ENCODE peak calls at places on chromosomes 4 and X, in five cellular contexts. J is AG09309, C is fibroblast of lung, R is activated B cell treated with CpG ODN at 0.5 μM for 24 hours, Q is foreskin fibroblast. N is an unnamed sample.

GRCh38 chr4:67545996-67546356 is 673 bp upstream of the CENPC start:
- DNase-seq in J (no peak), C (no peak), R (no peak), Q (no peak), N (no peak)

GRCh38 chr4:70671091-70671490 is 4.8 kb upstream of the JCHAIN start:
- DNase-seq in J (no peak), C (no peak), R (no peak), Q (no peak), N (no peak)

GRCh38 chrX:149848855-149849254 is 32.1 kb upstream of the MAGEA8 start:
- DNase-seq in J (no peak), C (no peak), R (no peak), Q (no peak), N (no peak)

GRCh38 chr4:8263397-8263796 is 6.2 kb upstream of the HTRA3 start:
- DNase-seq in J (no peak), C (no peak), R (no peak), Q (no peak), N (no peak)

GRCh38 chr4:133799916-133800315 is 401.7 kb downstream of the PABPC4L start:
- DNase-seq in J (no peak), C (no peak), R (no peak), Q (no peak), N (no peak)

GRCh38 chr4:5808081-5808741 is 84.7 kb downstream of the CRMP1 start:
- DNase-seq in J (no peak), C (peak; percentile 37), R (no peak), Q (peak; percentile 73), N (no peak)

GRCh38 chr4:25862411-25863346 is at the start of gene SEL1L3:
- DNase-seq in J (no peak), C (no peak), R (peak; percentile 68), Q (no peak), N (peak; percentile 60)

GRCh38 chr4:188911199-188911598 is 772.0 kb downstream of the TRIML1 start:
- DNase-seq in J (no peak), C (no peak), R (no peak), Q (no peak), N (no peak)

GRCh38 chrX:56728752-56729151 is 291 bp upstream of the NBDY start:
- DNase-seq in J (no peak), C (peak; percentile 32), R (no peak), Q (peak; percentile 48), N (no peak)

GRCh38 chr4:44016582-44017421 is 431.8 kb downstream of the KCTD8 start:
- DNase-seq in J (no peak), C (peak; percentile 48), R (no peak), Q (no peak), N (no peak)

GRCh38 chr4:182642831-182643230 is 274.4 kb downstream of the DCTD start:
- DNase-seq in J (no peak), C (peak; percentile 44), R (no peak), Q (peak; percentile 7), N (no peak)

GRCh38 chr4:128349921-128350320 is 62.3 kb upstream of the PGRMC2 start:
- DNase-seq in J (no peak), C (peak; percentile 81), R (no peak), Q (peak; percentile 87), N (no peak)

GRCh38 chr4:189143255-189143654 is 797.4 kb upstream of the FRG1 start:
- DNase-seq in J (peak; percentile 67), C (peak; percentile 1), R (no peak), Q (no peak), N (no peak)

GRCh38 chr4:38674206-38675144 is 10.5 kb downstream of the KLF3 start:
- DNase-seq in J (no peak), C (peak; percentile 28), R (no peak), Q (peak; percentile 27), N (no peak)

GRCh38 chr4:167779864-167780263 is 312.5 kb upstream of the ANXA10 start:
- DNase-seq in J (no peak), C (no peak), R (no peak), Q (peak; percentile 3), N (no peak)

GRCh38 chrX:45842916-45843315 is 642.2 kb upstream of the DIPK2B start:
- DNase-seq in J (no peak), C (peak; percentile 38), R (no peak), Q (no peak), N (no peak)

GRCh38 chrX:45842207-45842900 is 641.7 kb upstream of the DIPK2B start:
- DNase-seq in J (no peak), C (peak; percentile 38), R (no peak), Q (no peak), N (no peak)

GRCh38 chrX:45846328-45846727 is 645.7 kb upstream of the DIPK2B start:
- DNase-seq in J (no peak), C (no peak), R (no peak), Q (no peak), N (no peak)

GRCh38 chrX:45845142-45845541 is 644.5 kb upstream of the DIPK2B start:
- DNase-seq in J (no peak), C (no peak), R (no peak), Q (no peak), N (no peak)

GRCh38 chrX:45843518-45843917 is 642.8 kb upstream of the DIPK2B start:
- DNase-seq in J (no peak), C (no peak), R (no peak), Q (peak; percentile 33), N (no peak)
- TF ChIP-seq CTCF in J (peak; percentile 9), C (peak; percentile 4), R (no peak), Q (no peak), N (peak; percentile 24)

DNA sequence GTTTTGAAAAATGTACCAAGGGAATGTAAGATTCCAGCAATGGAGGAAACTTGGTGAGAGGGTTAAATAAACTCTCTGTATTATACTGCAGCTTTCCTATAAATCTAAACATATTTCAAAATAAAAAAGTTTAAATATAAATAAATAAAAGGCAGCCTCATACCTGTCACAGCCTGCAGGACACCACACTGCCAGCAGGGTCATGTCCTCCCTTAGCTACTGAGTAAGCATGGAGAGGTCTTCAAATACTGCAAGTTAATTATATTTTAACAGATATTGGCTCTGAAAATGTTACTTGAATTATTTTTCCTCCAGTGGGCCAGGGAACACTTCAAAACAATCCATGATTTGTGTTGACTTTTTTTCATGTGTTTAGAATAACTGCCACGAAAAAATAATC is 852.8 kb upstream of the PCDH7 start:
- DNase-seq in J (no peak), C (no peak), R (no peak), Q (no peak), N (no peak)
- TF ChIP-seq CTCF in J (no peak), C (no peak), R (no peak), Q (no peak), N (no peak)

GRCh38 chrX:323721-324628 is 5.4 kb upstream of the GTPBP6 start:
- DNase-seq in J (no peak), C (peak; percentile 81), R (no peak), Q (peak; percentile 65), N (no peak)
- TF ChIP-seq CTCF in J (peak; percentile 25), C (no peak), R (no peak), Q (peak; percentile 46), N (peak; percentile 39)

GRCh38 chr4:154507170-154507569 is 15.6 kb upstream of the DCHS2 start:
- DNase-seq in J (no peak), C (no peak), R (no peak), Q (no peak), N (no peak)

GRCh38 chr4:154503598-154503997 is 12.0 kb upstream of the DCHS2 start:
- DNase-seq in J (peak; percentile 1), C (peak; percentile 7), R (no peak), Q (peak; percentile 54), N (no peak)

GRCh38 chr4:154511990-154512389 is 20.4 kb upstream of the DCHS2 start:
- DNase-seq in J (no peak), C (no peak), R (no peak), Q (no peak), N (no peak)

DNA sequence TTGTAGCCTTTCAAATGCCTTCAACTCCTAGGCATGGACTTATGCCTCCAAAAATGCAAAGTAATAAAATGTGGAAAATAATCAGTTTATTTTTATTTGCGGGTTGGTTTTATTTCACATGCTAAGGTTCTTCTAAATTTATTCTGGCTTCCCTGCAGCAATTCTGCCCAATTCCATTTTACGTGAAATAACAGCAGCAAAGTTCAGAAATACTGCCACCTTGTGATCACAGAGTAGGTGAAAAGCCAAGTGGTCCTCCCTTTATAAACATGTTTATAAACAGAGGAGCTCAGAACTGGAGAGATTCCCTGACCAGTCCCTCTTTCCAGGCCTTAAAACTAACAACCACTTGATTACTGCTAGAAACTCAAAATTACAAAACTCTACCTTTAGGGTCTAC is 14.7 kb upstream of the DCHS2 start:
- DNase-seq in J (peak; percentile 5), C (peak; percentile 9), R (no peak), Q (peak; percentile 72), N (no peak)
- TF ChIP-seq CTCF in J (peak; percentile 47), C (peak; percentile 48), R (no peak), Q (peak; percentile 45), N (peak; percentile 52)

DNA sequence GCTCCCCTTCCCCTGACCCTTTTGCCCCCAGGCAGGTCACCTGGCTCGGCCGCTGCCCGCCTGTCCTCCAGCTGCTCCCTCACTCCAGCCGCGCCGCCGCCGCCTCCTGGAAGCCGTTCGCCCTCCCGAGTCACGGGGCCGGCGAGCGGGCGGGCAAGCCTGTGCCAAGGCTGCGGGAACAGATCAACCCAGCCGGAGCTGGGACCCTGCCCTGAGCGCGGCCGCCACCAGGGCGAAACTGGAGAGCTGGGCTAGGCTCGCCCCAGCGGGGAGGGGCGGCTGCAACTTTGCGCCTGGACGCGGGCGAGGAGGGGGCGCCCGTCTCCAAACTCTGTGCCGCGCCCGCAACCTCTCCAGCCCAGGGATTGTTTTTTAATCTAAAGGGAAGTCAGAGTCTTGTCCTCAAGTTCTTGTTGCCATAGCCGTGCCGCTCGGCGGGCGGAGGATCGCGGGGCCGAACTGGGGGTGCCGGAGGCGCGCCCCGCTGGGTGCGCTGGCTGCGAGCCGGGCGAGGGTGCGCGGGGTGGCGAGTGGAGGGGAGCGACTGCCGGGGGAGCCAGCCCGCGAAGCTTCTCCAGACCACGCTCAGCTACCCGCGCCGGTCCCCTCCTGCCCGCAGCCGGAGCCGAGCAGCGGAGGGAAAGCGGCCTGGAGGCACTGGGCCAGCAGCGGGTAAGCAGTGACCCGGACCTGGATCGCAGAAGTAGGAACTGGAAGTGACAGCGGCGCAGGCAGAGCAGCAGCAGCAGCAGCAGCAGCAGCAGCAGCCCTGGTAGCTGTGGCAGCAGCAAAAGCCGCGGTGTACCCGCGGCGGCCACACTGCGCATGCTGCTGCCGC is 13.4 kb downstream of the ARHGEF6 start:
- DNase-seq in J (no peak), C (peak; percentile 63), R (peak; percentile 46), Q (peak; percentile 76), N (no peak)
- TF ChIP-seq CTCF in J (peak; percentile 8), C (peak; percentile 16), R (no peak), Q (peak; percentile 2), N (no peak)